ENCODE peak calls at places on chromosomes 3 and 15, in ten cellular contexts. One of them, this sample, is unnamed.
A peak's percentile ranks its signal among the peaks of the same experiment; 100 is the strongest.

GRCh38 chr3:187628169-187628568 is 42.0 kb downstream of the SST start:
- DNase-seq in Peyer's patch: no peak
- DNase-seq in AG04450: no peak
- DNase-seq in CD8-positive, alpha-beta T cell: no peak
- DNase-seq in body of pancreas: no peak
- DNase-seq in left lung: no peak
- DNase-seq in adrenal gland: no peak
- DNase-seq in psoas muscle: no peak
- DNase-seq in hepatocyte: no peak
- DNase-seq in A673: peak; percentile 10
- DNase-seq in this sample: no peak

GRCh38 chr3:141094851-141095545 is 43.9 kb downstream of the SPSB4 start:
- DNase-seq in body of pancreas: peak; percentile 79
- DNase-seq in AG04450: no peak
- DNase-seq in left lung: no peak
- DNase-seq in hepatocyte: no peak
- DNase-seq in psoas muscle: peak; percentile 81
- DNase-seq in CD8-positive, alpha-beta T cell: no peak
- DNase-seq in Peyer's patch: peak; percentile 60
- DNase-seq in A673: peak; percentile 93
- DNase-seq in adrenal gland: peak; percentile 76
- DNase-seq in this sample: no peak

GRCh38 chr3:3170998-3171397 is 8.5 kb downstream of the CRBN start:
- DNase-seq in left lung: no peak
- DNase-seq in adrenal gland: no peak
- DNase-seq in body of pancreas: no peak
- DNase-seq in Peyer's patch: no peak
- DNase-seq in psoas muscle: no peak
- DNase-seq in AG04450: no peak
- DNase-seq in A673: peak; percentile 56
- DNase-seq in hepatocyte: peak; percentile 32
- DNase-seq in CD8-positive, alpha-beta T cell: no peak
- DNase-seq in this sample: no peak

GRCh38 chr3:60363817-60364216 is 887.4 kb downstream of the FHIT start:
- DNase-seq in psoas muscle: no peak
- DNase-seq in CD8-positive, alpha-beta T cell: no peak
- DNase-seq in AG04450: peak; percentile 23
- DNase-seq in Peyer's patch: no peak
- DNase-seq in A673: no peak
- DNase-seq in left lung: no peak
- DNase-seq in hepatocyte: no peak
- DNase-seq in adrenal gland: no peak
- DNase-seq in body of pancreas: no peak
- DNase-seq in this sample: no peak

GRCh38 chr3:122258757-122259371 is 66.2 kb upstream of the CSTA start:
- DNase-seq in adrenal gland: peak; percentile 80
- DNase-seq in hepatocyte: peak; percentile 79
- DNase-seq in body of pancreas: peak; percentile 87
- DNase-seq in left lung: peak; percentile 87
- DNase-seq in psoas muscle: peak; percentile 53
- DNase-seq in A673: peak; percentile 68
- DNase-seq in Peyer's patch: peak; percentile 81
- DNase-seq in CD8-positive, alpha-beta T cell: no peak
- DNase-seq in AG04450: peak; percentile 7
- DNase-seq in this sample: no peak

GRCh38 chr15:91148243-91148642 is 48.2 kb downstream of the SV2B start:
- DNase-seq in Peyer's patch: no peak
- DNase-seq in hepatocyte: no peak
- DNase-seq in AG04450: no peak
- DNase-seq in left lung: no peak
- DNase-seq in adrenal gland: no peak
- DNase-seq in psoas muscle: no peak
- DNase-seq in body of pancreas: no peak
- DNase-seq in A673: no peak
- DNase-seq in CD8-positive, alpha-beta T cell: no peak
- DNase-seq in this sample: no peak

GRCh38 chr3:52524752-52525661 is 8.7 kb downstream of the NT5DC2 start:
- DNase-seq in Peyer's patch: no peak
- DNase-seq in A673: peak; percentile 58
- DNase-seq in adrenal gland: no peak
- DNase-seq in hepatocyte: no peak
- DNase-seq in AG04450: no peak
- DNase-seq in left lung: peak; percentile 80
- DNase-seq in body of pancreas: peak; percentile 42
- DNase-seq in CD8-positive, alpha-beta T cell: no peak
- DNase-seq in psoas muscle: no peak
- DNase-seq in this sample: no peak

GRCh38 chr3:62587579-62588031 is 214.3 kb upstream of the FEZF2 start:
- DNase-seq in A673: no peak
- DNase-seq in AG04450: no peak
- DNase-seq in psoas muscle: no peak
- DNase-seq in adrenal gland: no peak
- DNase-seq in Peyer's patch: no peak
- DNase-seq in body of pancreas: no peak
- DNase-seq in CD8-positive, alpha-beta T cell: no peak
- DNase-seq in left lung: no peak
- DNase-seq in hepatocyte: peak; percentile 26
- DNase-seq in this sample: no peak

GRCh38 chr15:96296264-96296663 is 34.2 kb upstream of the NR2F2 start:
- DNase-seq in psoas muscle: no peak
- DNase-seq in A673: no peak
- DNase-seq in CD8-positive, alpha-beta T cell: no peak
- DNase-seq in AG04450: peak; percentile 51
- DNase-seq in hepatocyte: no peak
- DNase-seq in left lung: no peak
- DNase-seq in body of pancreas: no peak
- DNase-seq in adrenal gland: no peak
- DNase-seq in Peyer's patch: no peak
- DNase-seq in this sample: no peak

GRCh38 chr3:52247455-52248164 is 2.1 kb downstream of the PPM1M start:
- DNase-seq in psoas muscle: no peak
- DNase-seq in Peyer's patch: no peak
- DNase-seq in hepatocyte: peak; percentile 4
- DNase-seq in CD8-positive, alpha-beta T cell: no peak
- DNase-seq in body of pancreas: no peak
- DNase-seq in adrenal gland: peak; percentile 44
- DNase-seq in A673: no peak
- DNase-seq in AG04450: no peak
- DNase-seq in left lung: no peak
- DNase-seq in this sample: no peak

GRCh38 chr15:82178061-82178460 is 84.5 kb downstream of the EFL1 start:
- DNase-seq in hepatocyte: no peak
- DNase-seq in AG04450: no peak
- DNase-seq in psoas muscle: no peak
- DNase-seq in Peyer's patch: no peak
- DNase-seq in CD8-positive, alpha-beta T cell: no peak
- DNase-seq in body of pancreas: no peak
- DNase-seq in left lung: no peak
- DNase-seq in adrenal gland: no peak
- DNase-seq in A673: no peak
- DNase-seq in this sample: no peak

GRCh38 chr3:72112435-72112834 is 327.5 kb upstream of the PROK2 start:
- DNase-seq in AG04450: no peak
- DNase-seq in left lung: no peak
- DNase-seq in adrenal gland: no peak
- DNase-seq in psoas muscle: no peak
- DNase-seq in body of pancreas: no peak
- DNase-seq in Peyer's patch: no peak
- DNase-seq in A673: no peak
- DNase-seq in CD8-positive, alpha-beta T cell: no peak
- DNase-seq in hepatocyte: no peak
- DNase-seq in this sample: no peak

GRCh38 chr3:154090116-154090420 is 31.1 kb upstream of the ARHGEF26 start:
- DNase-seq in CD8-positive, alpha-beta T cell: no peak
- DNase-seq in A673: no peak
- DNase-seq in Peyer's patch: no peak
- DNase-seq in left lung: no peak
- DNase-seq in body of pancreas: no peak
- DNase-seq in psoas muscle: no peak
- DNase-seq in hepatocyte: peak; percentile 16
- DNase-seq in AG04450: no peak
- DNase-seq in adrenal gland: no peak
- DNase-seq in this sample: no peak

GRCh38 chr3:140093742-140094141 is 158.8 kb downstream of the CLSTN2 start:
- DNase-seq in left lung: no peak
- DNase-seq in CD8-positive, alpha-beta T cell: no peak
- DNase-seq in AG04450: peak; percentile 6
- DNase-seq in A673: peak; percentile 80
- DNase-seq in psoas muscle: peak; percentile 58
- DNase-seq in body of pancreas: peak; percentile 82
- DNase-seq in hepatocyte: peak; percentile 62
- DNase-seq in adrenal gland: peak; percentile 86
- DNase-seq in Peyer's patch: no peak
- DNase-seq in this sample: no peak

GRCh38 chr3:156445117-156445968 is 109.6 kb downstream of the SSR3 start:
- DNase-seq in body of pancreas: no peak
- DNase-seq in A673: no peak
- DNase-seq in left lung: no peak
- DNase-seq in psoas muscle: no peak
- DNase-seq in adrenal gland: no peak
- DNase-seq in AG04450: no peak
- DNase-seq in Peyer's patch: no peak
- DNase-seq in CD8-positive, alpha-beta T cell: no peak
- DNase-seq in hepatocyte: no peak
- DNase-seq in this sample: no peak

GRCh38 chr3:56971261-56971660 is 89.2 kb upstream of the SPATA12 start:
- DNase-seq in AG04450: no peak
- DNase-seq in A673: no peak
- DNase-seq in CD8-positive, alpha-beta T cell: no peak
- DNase-seq in psoas muscle: no peak
- DNase-seq in body of pancreas: no peak
- DNase-seq in Peyer's patch: no peak
- DNase-seq in left lung: no peak
- DNase-seq in hepatocyte: no peak
- DNase-seq in adrenal gland: no peak
- DNase-seq in this sample: no peak
- H3K27ac ChIP-seq in AG04450: no peak overlapping the region
- H3K27ac ChIP-seq in A673: no peak overlapping the region
- H3K27ac ChIP-seq in CD8-positive, alpha-beta T cell: no peak overlapping the region
- H3K27ac ChIP-seq in psoas muscle: no peak overlapping the region
- H3K27ac ChIP-seq in body of pancreas: no peak overlapping the region
- H3K27ac ChIP-seq in Peyer's patch: no peak overlapping the region
- H3K27ac ChIP-seq in left lung: no peak overlapping the region
- H3K27ac ChIP-seq in hepatocyte: no peak overlapping the region
- H3K27ac ChIP-seq in adrenal gland: no peak overlapping the region
- H3K27ac ChIP-seq in this sample: no peak overlapping the region

DNA sequence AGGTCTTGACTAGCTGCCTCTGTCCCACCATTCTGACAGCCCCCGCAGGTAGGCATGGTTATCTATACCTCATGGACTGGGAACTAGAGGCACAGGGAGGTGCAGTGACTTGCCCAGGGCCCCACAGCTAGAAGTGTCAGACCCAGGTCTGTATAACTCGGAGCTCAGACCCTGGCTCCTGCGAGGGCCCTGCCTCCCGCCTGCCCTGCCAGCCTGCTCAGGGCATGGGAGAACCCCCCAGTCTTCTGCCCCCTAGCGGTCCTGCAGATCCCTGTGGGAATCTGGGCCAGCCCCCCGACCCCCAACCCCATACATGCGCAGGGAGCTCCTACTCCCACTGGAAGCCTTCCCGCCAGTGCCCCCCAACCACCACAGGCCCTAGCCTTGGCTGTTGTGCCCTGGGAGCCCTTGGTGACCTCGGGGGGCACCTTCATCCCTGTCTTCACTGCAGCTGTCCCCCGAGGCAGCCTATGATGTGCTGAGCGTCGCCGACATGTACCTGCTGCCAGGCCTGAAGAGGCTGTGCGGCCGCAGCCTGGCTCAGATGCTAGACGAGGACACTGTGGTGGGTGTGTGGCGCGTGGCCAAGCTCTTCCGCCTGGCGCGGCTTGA is 6.9 kb downstream of the ABTB1 start:
- DNase-seq in AG04450: no peak
- DNase-seq in hepatocyte: no peak
- DNase-seq in Peyer's patch: peak; percentile 41
- DNase-seq in left lung: peak; percentile 75
- DNase-seq in body of pancreas: peak; percentile 4
- DNase-seq in A673: no peak
- DNase-seq in psoas muscle: no peak
- DNase-seq in adrenal gland: peak; percentile 50
- DNase-seq in CD8-positive, alpha-beta T cell: no peak
- DNase-seq in this sample: no peak
- TF ChIP-seq CTCF in AG04450: peak; percentile 11
- TF ChIP-seq CTCF in hepatocyte: peak; percentile 7
- TF ChIP-seq CTCF in Peyer's patch: no peak
- TF ChIP-seq CTCF in left lung: no peak
- TF ChIP-seq CTCF in body of pancreas: no peak
- TF ChIP-seq CTCF in A673: no peak
- TF ChIP-seq CTCF in psoas muscle: no peak
- TF ChIP-seq CTCF in adrenal gland: no peak
- TF ChIP-seq CTCF in CD8-positive, alpha-beta T cell: no peak
- TF ChIP-seq CTCF in this sample: no peak

DNA sequence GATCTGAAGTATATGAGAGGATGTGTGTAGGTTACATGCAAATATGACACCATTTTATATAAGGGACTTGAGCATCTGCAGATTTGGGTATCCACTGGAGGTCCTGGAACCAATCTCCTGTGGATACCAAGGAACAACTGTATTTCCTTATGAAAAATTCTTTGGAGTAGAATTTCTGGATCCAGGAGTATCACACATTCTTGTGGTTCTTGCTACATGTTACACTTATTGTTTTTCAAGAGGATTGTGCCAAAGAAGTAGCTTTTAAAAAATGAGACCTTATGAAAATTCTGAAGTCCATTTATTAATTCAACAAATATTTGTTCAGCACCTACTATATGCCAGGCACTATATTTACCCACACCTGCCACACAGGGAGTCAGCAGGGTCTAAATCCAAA is 15.6 kb upstream of the TBC1D23 start:
- DNase-seq in hepatocyte: no peak
- DNase-seq in AG04450: no peak
- DNase-seq in adrenal gland: no peak
- DNase-seq in body of pancreas: no peak
- DNase-seq in left lung: no peak
- DNase-seq in psoas muscle: no peak
- DNase-seq in A673: no peak
- DNase-seq in CD8-positive, alpha-beta T cell: no peak
- DNase-seq in Peyer's patch: no peak
- DNase-seq in this sample: no peak
- H3K27ac ChIP-seq in hepatocyte: no peak overlapping the region
- H3K27ac ChIP-seq in AG04450: no peak overlapping the region
- H3K27ac ChIP-seq in adrenal gland: no peak overlapping the region
- H3K27ac ChIP-seq in body of pancreas: no peak overlapping the region
- H3K27ac ChIP-seq in left lung: no peak overlapping the region
- H3K27ac ChIP-seq in psoas muscle: no peak overlapping the region
- H3K27ac ChIP-seq in A673: no peak overlapping the region
- H3K27ac ChIP-seq in CD8-positive, alpha-beta T cell: no peak overlapping the region
- H3K27ac ChIP-seq in Peyer's patch: no peak overlapping the region
- H3K27ac ChIP-seq in this sample: no peak overlapping the region

DNA sequence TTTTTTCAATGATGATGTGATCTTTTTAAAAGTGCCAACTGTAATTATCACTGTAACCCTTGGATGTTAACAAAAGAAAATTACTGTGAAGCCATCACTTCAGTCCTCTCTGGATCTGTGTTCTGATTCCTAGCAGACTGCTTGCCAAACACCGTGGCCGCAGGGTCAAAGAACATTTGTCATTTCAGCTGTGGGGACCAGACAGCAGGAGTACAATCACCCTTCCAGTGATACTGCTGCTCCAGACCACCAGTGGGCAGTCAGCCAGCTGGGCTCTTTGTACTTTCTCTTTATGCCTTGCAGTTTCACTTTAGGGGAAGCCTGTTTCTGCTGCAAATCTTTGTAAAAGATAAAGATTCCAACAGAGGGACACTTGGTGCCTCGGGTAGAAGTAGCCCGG is 770.0 kb downstream of the GRM7 start:
- DNase-seq in left lung: no peak
- DNase-seq in hepatocyte: peak; percentile 48
- DNase-seq in psoas muscle: peak; percentile 18
- DNase-seq in adrenal gland: peak; percentile 87
- DNase-seq in CD8-positive, alpha-beta T cell: no peak
- DNase-seq in body of pancreas: peak; percentile 39
- DNase-seq in Peyer's patch: no peak
- DNase-seq in A673: no peak
- DNase-seq in AG04450: no peak
- DNase-seq in this sample: no peak
- TF ChIP-seq CTCF in left lung: no peak
- TF ChIP-seq CTCF in hepatocyte: peak; percentile 24
- TF ChIP-seq CTCF in psoas muscle: no peak
- TF ChIP-seq CTCF in adrenal gland: peak; percentile 10
- TF ChIP-seq CTCF in CD8-positive, alpha-beta T cell: no peak
- TF ChIP-seq CTCF in body of pancreas: no peak
- TF ChIP-seq CTCF in Peyer's patch: no peak
- TF ChIP-seq CTCF in A673: no peak
- TF ChIP-seq CTCF in AG04450: no peak
- TF ChIP-seq CTCF in this sample: no peak